ENCODE peak calls at places on chromosomes 16 and 17, in five cellular contexts. J is left ventricle myocardium inferior, D is mammary epithelial cell, P is adrenal gland, N is astrocyte. V is an unnamed sample. For H3K4me1, the result is how much of the 10 kb centered on the place peaks cover.

GRCh38 chr16:65106792-65107191 is 15.1 kb downstream of the CDH11 start:
- DNase-seq in J (no peak), D (no peak), P (no peak), N (peak), V (no peak)

GRCh38 chr17:12637015-12637414 is 28.7 kb upstream of the MYOCD start:
- DNase-seq in J (no peak), D (peak), P (no peak), N (peak), V (no peak)

GRCh38 chr17:79065105-79065670 is 9.4 kb upstream of the ENGASE start:
- DNase-seq in J (no peak), D (no peak), P (no peak), N (no peak), V (peak)

GRCh38 chr16:51286272-51286671 is 135.2 kb upstream of the SALL1 start:
- DNase-seq in J (no peak), D (no peak), P (no peak), N (no peak), V (no peak)

GRCh38 chr16:70705056-70705455 is 19.2 kb upstream of the MTSS2 start:
- DNase-seq in J (no peak), D (no peak), P (no peak), N (no peak), V (no peak)

GRCh38 chr16:19559242-19559910 is 3.9 kb downstream of the VPS35L start:
- DNase-seq in J (no peak), D (peak), P (no peak), N (peak), V (no peak)

GRCh38 chr16:765971-766819 is 5.7 kb downstream of the MSLN start:
- DNase-seq in J (no peak), D (no peak), P (no peak), N (no peak), V (no peak)

GRCh38 chr16:87636050-87636684 is 33.9 kb downstream of the JPH3 start:
- DNase-seq in J (peak), D (peak), P (peak), N (peak), V (peak)

GRCh38 chr17:19743101-19744100 is 4.7 kb downstream of the ALDH3A1 start:
- DNase-seq in J (no peak), D (no peak), P (no peak), N (no peak), V (peak)

GRCh38 chr17:7982171-7982570 is 20.2 kb upstream of the GUCY2D start:
- DNase-seq in J (no peak), D (peak), P (no peak), N (peak), V (no peak)

GRCh38 chr16:53817812-53818211 is 113.9 kb downstream of the FTO start:
- DNase-seq in J (no peak), D (no peak), P (no peak), N (peak), V (no peak)

GRCh38 chr16:12158428-12158827 is 181.9 kb downstream of the SNX29 start:
- DNase-seq in J (no peak), D (peak), P (no peak), N (peak), V (no peak)

GRCh38 chr17:41339571-41340169 is 11.0 kb downstream of the KRT33A start:
- DNase-seq in J (no peak), D (no peak), P (no peak), N (no peak), V (no peak)

GRCh38 chr17:77495575-77495974 is 354.8 kb downstream of the SEC14L1 start:
- DNase-seq in J (peak), D (no peak), P (no peak), N (no peak), V (no peak)

DNA sequence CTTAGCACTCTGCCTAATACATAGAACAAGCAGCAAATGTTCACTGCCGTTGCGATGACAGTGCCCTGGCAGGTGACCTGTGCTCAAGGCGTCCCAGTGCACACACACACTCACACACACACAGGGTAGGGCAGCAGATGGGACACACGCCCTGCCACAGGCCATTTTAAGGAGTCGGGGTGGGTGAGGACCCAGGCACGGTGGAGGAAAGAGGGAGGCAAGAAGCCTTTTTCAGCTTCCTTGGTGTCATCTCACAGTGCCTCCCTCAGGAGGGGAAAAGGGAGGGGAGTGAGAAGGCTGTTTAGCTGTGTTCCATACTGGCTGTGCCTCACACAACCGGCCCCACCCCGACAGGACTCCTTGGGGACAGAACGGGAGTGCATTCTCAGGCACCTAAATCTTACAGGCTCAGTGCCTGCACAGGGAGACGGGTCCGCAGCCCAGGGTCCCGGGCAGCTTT is 1.5 kb downstream of the PITPNM3 start:
- DNase-seq in J (no peak), D (no peak), P (no peak), N (no peak), V (peak)
- H3K4me3 ChIP-seq in J (peak), D (peak), P (peak), N (peak), V (no peak)

GRCh38 chr17:45284176-45285140 is 22.6 kb upstream of the SPATA32 start:
- DNase-seq in J (peak), D (peak), P (no peak), N (no peak), V (peak)
- H3K4me1 ChIP-seq in J (half or more), D (under half), P (under half), N (under half), V (under half)

GRCh38 chr17:83190601-83191387 is 111.4 kb downstream of the METRNL start:
- DNase-seq in J (no peak), D (no peak), P (no peak), N (no peak), V (no peak)

GRCh38 chr17:83193336-83194188 is 114.2 kb downstream of the METRNL start:
- DNase-seq in J (peak), D (peak), P (no peak), N (peak), V (peak)

GRCh38 chr17:83192161-83192788 is 112.9 kb downstream of the METRNL start:
- DNase-seq in J (peak), D (no peak), P (no peak), N (no peak), V (peak)

GRCh38 chr17:83189673-83190385 is 110.4 kb downstream of the METRNL start:
- DNase-seq in J (peak), D (no peak), P (no peak), N (peak), V (peak)

DNA sequence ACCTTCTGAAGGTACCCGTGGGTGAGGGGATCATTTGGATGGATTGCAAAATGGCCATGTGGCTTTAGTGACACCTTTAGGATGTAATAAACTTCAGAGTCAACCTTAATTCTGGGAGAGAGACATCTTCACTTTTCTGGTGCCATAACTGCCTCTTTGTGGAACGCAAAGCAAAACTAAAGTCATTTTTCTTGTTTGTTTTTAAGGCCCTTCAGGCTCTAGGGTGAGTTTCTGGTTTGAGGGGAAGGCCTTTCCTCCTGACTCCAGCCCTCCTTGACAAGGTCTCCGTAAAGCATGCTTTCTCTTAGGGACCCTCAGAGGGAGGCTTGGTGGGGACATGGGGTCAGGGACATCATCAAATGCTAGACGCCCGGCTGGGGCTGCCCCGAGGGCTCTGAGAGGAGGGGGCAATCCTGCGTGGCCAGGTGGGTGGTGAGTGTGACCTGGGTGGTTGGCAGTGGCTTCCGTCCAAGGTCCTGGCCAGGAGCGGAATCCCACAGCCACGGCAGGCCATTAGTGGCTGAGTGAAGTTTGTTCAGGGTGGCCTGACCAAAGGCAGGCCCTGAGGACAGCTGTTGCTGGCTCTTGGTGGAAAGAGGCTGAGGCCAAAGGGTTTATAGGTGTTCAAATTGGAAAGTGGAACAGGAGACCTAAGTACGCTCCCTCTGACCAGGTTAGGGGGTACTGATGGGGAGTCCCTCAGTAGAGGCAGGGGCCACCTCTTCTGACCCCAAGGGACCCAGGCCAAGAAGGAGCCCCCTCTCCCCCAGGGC is 112.2 kb downstream of the METRNL start:
- DNase-seq in J (no peak), D (no peak), P (no peak), N (no peak), V (no peak)
- H3K4me3 ChIP-seq in J (no peak), D (no peak), P (no peak), N (no peak), V (no peak)

GRCh38 chr17:48239603-48239995 is 132.0 kb downstream of the SNX11 start:
- DNase-seq in J (no peak), D (no peak), P (no peak), N (no peak), V (no peak)

GRCh38 chr17:48240122-48240521 is 132.6 kb downstream of the SNX11 start:
- DNase-seq in J (no peak), D (no peak), P (no peak), N (no peak), V (no peak)

GRCh38 chr17:48241770-48242497 is 134.4 kb downstream of the SNX11 start:
- DNase-seq in J (no peak), D (no peak), P (no peak), N (no peak), V (no peak)

GRCh38 chr17:48241131-48241591 is 133.6 kb downstream of the SNX11 start:
- DNase-seq in J (peak), D (peak), P (peak), N (peak), V (no peak)

DNA sequence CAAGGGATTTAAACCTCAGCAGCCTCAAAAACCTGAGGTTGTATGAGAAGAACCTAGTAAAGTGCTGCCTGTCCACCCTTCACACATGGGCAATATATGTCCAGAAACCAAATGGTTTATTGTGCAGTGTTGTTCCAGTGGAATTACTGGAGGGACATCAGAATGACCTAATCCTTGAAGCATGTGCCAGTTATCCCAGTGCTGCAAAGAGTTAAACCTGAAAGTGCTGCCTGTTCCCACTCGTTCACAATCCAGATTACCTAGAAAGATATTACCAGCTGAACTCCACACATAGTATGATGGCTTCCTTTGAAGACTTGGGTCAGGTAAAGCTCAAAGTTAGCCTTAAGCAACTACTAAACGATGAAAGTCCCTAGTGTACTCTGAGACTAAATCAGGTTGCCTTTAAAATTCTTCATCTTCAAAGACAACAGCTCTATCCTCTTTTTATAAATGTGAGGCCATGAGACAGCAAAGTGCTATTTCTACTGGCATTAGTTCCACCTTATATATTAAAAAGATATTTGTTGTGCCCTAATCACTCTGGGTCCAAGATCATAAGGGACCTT is 133.1 kb downstream of the SNX11 start:
- DNase-seq in J (no peak), D (peak), P (no peak), N (peak), V (no peak)
- H3K4me1 ChIP-seq in J (under half), D (half or more), P (under half), N (under half), V (under half)

GRCh38 chr17:2239170-2239551 is 64.4 kb downstream of the SMG6 start:
- DNase-seq in J (no peak), D (no peak), P (no peak), N (no peak), V (no peak)
- H3K4me3 ChIP-seq in J (no peak), D (no peak), P (no peak), N (no peak), V (no peak)

GRCh38 chr16:67163903-67164558 is 514 bp upstream of the HSF4 start:
- DNase-seq in J (no peak), D (no peak), P (no peak), N (no peak), V (no peak)
- H3K4me1 ChIP-seq in J (half or more), D (under half), P (half or more), N (under half), V (under half)

DNA sequence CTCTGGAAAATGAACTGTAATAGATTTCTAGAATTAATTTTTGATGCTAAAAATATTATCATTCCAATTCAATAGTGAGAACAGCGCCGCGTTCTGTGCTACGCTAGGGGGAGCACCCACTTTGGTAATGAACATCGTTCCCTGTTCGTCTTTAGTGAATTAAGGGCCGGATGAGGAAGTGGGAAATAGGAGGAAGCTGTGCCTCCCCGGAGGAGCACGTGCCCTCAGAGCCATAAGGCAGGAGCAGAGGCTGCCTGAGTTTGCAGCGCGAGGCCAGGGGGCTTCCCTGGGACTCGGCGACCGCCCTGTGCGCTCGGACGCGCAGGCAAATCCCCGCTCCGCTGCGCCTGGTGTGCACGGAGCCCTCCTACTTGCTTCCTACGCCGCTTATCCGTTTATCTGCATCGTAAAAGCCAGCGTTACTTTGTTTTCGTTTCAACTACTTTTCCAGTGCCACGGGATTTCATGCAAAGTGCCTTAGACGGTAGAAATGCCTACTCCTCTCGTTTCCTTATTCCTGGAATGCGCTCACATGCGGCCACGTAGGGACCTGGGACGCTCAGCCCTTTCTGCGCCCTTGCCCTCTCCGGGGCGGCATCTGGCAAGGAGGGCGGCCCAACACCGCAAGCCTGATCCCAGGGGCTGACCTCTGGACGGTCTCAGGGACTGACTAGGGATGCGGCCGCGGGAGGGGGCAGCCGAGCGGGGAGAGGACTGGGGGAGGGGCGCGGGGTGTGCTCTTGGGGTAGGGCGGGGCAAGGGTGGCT is 76.4 kb downstream of the KCNJ12 start:
- DNase-seq in J (peak), D (peak), P (peak), N (peak), V (peak)
- H3K4me3 ChIP-seq in J (peak), D (peak), P (peak), N (peak), V (no peak)

V was measured in mucosa of descending colon.